ENCODE peak calls at places on chromosomes 6 and 20, in six cellular contexts. One of them, this sample, is unnamed.

GRCh38 chr6:101490857-101491256 is 97.3 kb downstream of the GRIK2 start:
- DNase-seq in mammary epithelial cell: peak; percentile 27
- DNase-seq in lower lobe of right lung: no peak
- DNase-seq in Panc1: no peak
- DNase-seq in psoas muscle: no peak
- DNase-seq in prostate gland: no peak
- DNase-seq in this sample: no peak

GRCh38 chr6:170440437-170440836 is 112.7 kb downstream of the PSMB1 start:
- DNase-seq in mammary epithelial cell: no peak
- DNase-seq in lower lobe of right lung: no peak
- DNase-seq in Panc1: no peak
- DNase-seq in psoas muscle: peak; percentile 52
- DNase-seq in prostate gland: no peak
- DNase-seq in this sample: no peak

GRCh38 chr6:165649701-165650137 is 13.3 kb downstream of the PDE10A start:
- DNase-seq in mammary epithelial cell: no peak
- DNase-seq in lower lobe of right lung: no peak
- DNase-seq in Panc1: no peak
- DNase-seq in psoas muscle: no peak
- DNase-seq in prostate gland: no peak
- DNase-seq in this sample: no peak

GRCh38 chr6:33312361-33313104 is 1.3 kb downstream of the TAPBP start:
- DNase-seq in mammary epithelial cell: peak; percentile 85
- DNase-seq in lower lobe of right lung: peak; percentile 87
- DNase-seq in Panc1: no peak
- DNase-seq in psoas muscle: peak; percentile 54
- DNase-seq in prostate gland: peak; percentile 93
- DNase-seq in this sample: no peak

GRCh38 chr20:25459916-25460590 is 52.6 kb downstream of the GINS1 start:
- DNase-seq in mammary epithelial cell: no peak
- DNase-seq in lower lobe of right lung: no peak
- DNase-seq in Panc1: no peak
- DNase-seq in psoas muscle: no peak
- DNase-seq in prostate gland: no peak
- DNase-seq in this sample: peak; percentile 63

GRCh38 chr6:165218816-165219215 is 90.6 kb downstream of the C6orf118 start:
- DNase-seq in mammary epithelial cell: peak; percentile 1
- DNase-seq in lower lobe of right lung: no peak
- DNase-seq in Panc1: no peak
- DNase-seq in psoas muscle: no peak
- DNase-seq in prostate gland: no peak
- DNase-seq in this sample: no peak

GRCh38 chr6:84618046-84618752 is 146.2 kb downstream of the TBX18 start:
- DNase-seq in mammary epithelial cell: peak; percentile 60
- DNase-seq in lower lobe of right lung: no peak
- DNase-seq in Panc1: no peak
- DNase-seq in psoas muscle: no peak
- DNase-seq in prostate gland: no peak
- DNase-seq in this sample: no peak

GRCh38 chr6:26020291-26020982 is 57.8 kb downstream of the TRIM38 start:
- DNase-seq in mammary epithelial cell: peak; percentile 79
- DNase-seq in lower lobe of right lung: peak; percentile 82
- DNase-seq in Panc1: no peak
- DNase-seq in psoas muscle: peak; percentile 86
- DNase-seq in prostate gland: peak; percentile 84
- DNase-seq in this sample: peak; percentile 85

GRCh38 chr20:24772667-24773066 is 176.4 kb upstream of the CST7 start:
- DNase-seq in mammary epithelial cell: no peak
- DNase-seq in lower lobe of right lung: no peak
- DNase-seq in Panc1: no peak
- DNase-seq in psoas muscle: no peak
- DNase-seq in prostate gland: no peak
- DNase-seq in this sample: no peak

GRCh38 chr6:25456249-25456648 is 177.1 kb downstream of the CARMIL1 start:
- DNase-seq in mammary epithelial cell: no peak
- DNase-seq in lower lobe of right lung: no peak
- DNase-seq in Panc1: no peak
- DNase-seq in psoas muscle: no peak
- DNase-seq in prostate gland: no peak
- DNase-seq in this sample: no peak

GRCh38 chr6:68087399-68088133 is 547.5 kb upstream of the ADGRB3 start:
- DNase-seq in mammary epithelial cell: no peak
- DNase-seq in lower lobe of right lung: no peak
- DNase-seq in Panc1: no peak
- DNase-seq in psoas muscle: no peak
- DNase-seq in prostate gland: no peak
- DNase-seq in this sample: no peak

GRCh38 chr20:25057234-25058050 is 497 bp downstream of the ACSS1 start:
- DNase-seq in mammary epithelial cell: peak; percentile 56
- DNase-seq in lower lobe of right lung: peak; percentile 87
- DNase-seq in Panc1: no peak
- DNase-seq in psoas muscle: peak; percentile 85
- DNase-seq in prostate gland: peak; percentile 69
- DNase-seq in this sample: peak; percentile 91

GRCh38 chr20:36217226-36217625 is 19.1 kb upstream of the AAR2 start:
- DNase-seq in mammary epithelial cell: no peak
- DNase-seq in lower lobe of right lung: no peak
- DNase-seq in Panc1: no peak
- DNase-seq in psoas muscle: no peak
- DNase-seq in prostate gland: no peak
- DNase-seq in this sample: no peak

GRCh38 chr20:47274449-47275108 is 81.9 kb downstream of the ZMYND8 start:
- DNase-seq in mammary epithelial cell: peak; percentile 94
- DNase-seq in lower lobe of right lung: no peak
- DNase-seq in Panc1: peak; percentile 73
- DNase-seq in psoas muscle: no peak
- DNase-seq in prostate gland: no peak
- DNase-seq in this sample: no peak

DNA sequence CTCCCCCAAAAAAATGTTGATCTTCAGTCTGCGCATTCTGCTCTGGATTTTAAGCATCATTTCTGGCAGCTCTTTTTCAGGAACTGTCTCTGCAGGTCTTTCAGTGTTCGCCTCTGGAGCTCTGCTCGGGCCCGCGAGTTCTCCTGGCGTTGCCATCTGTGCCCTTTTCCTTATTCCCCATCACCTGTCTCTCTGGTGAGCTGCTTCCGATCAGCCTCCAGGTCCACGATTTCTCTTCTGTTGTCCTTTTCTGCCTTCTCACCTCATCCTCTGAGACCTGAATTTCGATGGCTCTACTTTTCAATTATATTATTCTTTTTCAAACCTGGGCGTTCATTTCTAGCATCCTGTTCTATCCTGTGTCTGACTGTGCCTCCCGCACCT is 590 bp upstream of the MAP1LC3A start:
- DNase-seq in mammary epithelial cell: no peak
- DNase-seq in lower lobe of right lung: no peak
- DNase-seq in Panc1: no peak
- DNase-seq in psoas muscle: no peak
- DNase-seq in prostate gland: no peak
- DNase-seq in this sample: no peak
- H3K27me3 ChIP-seq in mammary epithelial cell: no peaks in the 10 kb centered on the region
- H3K27me3 ChIP-seq in lower lobe of right lung: no peaks in the 10 kb centered on the region
- H3K27me3 ChIP-seq in Panc1: no peaks in the 10 kb centered on the region
- H3K27me3 ChIP-seq in psoas muscle: no peaks in the 10 kb centered on the region
- H3K27me3 ChIP-seq in prostate gland: no peaks in the 10 kb centered on the region
- H3K27me3 ChIP-seq in this sample: no peaks in the 10 kb centered on the region

DNA sequence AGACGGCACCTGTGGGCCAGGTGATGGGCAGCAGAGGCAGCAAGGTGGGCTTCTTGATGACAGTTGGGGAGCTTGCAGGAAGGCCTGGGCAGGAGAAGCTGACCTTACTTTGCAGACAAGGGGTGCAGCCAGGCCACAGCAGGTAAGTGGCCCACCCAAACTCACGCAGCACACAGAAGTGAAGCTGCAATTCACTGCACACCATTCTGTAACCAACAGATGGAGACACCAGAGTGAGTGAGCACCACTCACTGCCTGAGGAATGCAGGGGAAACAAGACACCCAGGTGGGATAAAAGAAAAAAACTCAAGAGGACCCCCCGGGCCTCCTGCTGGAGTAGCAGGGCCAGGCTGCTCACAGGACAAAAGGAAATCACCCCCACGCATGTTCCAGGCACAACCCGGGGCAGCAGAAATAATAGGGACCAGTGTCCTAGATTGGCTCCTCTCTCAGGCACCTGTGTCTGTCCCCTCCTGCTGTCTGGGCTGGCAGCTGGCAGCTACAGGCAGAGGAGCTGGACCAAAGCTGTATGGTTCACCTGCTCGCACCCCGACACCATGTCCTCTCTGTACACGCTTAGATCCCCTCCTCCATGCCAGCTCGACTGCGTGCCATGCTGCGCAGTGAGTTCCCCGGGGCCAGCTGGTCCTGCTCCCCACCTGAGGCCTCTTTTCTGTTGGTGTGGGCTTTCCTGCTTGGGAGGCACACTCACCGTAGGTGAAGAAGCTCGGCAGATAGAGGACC is 4.9 kb downstream of the MTCH1 start:
- DNase-seq in mammary epithelial cell: no peak
- DNase-seq in lower lobe of right lung: no peak
- DNase-seq in Panc1: no peak
- DNase-seq in psoas muscle: no peak
- DNase-seq in prostate gland: no peak
- DNase-seq in this sample: no peak
- H3K4me1 ChIP-seq in mammary epithelial cell: peaks cover 8% of the 10 kb centered on the region
- H3K4me1 ChIP-seq in lower lobe of right lung: peaks cover 65% of the 10 kb centered on the region
- H3K4me1 ChIP-seq in Panc1: peaks cover 24% of the 10 kb centered on the region
- H3K4me1 ChIP-seq in psoas muscle: peaks cover 47% of the 10 kb centered on the region
- H3K4me1 ChIP-seq in prostate gland: peaks cover 7% of the 10 kb centered on the region
- H3K4me1 ChIP-seq in this sample: no peaks in the 10 kb centered on the region

DNA sequence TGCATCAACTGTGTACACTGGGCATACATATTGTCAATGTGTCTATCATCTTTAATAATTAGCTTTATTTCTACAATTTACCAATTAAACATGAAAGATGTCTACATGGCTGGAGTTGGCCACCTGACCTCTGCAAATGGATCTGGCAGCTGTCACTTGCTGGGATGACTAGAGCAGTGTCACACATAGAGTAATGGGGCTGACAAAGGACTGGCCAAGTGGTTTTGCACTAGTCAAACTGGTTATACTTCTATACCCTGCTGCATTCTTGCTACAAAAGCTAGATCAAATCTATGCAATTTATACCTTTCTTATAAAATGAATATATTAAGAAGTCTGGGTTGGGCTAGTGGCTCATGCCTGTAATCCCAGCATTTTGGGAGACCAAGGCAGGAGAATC is 99.3 kb downstream of the SESN1 start:
- DNase-seq in mammary epithelial cell: no peak
- DNase-seq in lower lobe of right lung: no peak
- DNase-seq in Panc1: no peak
- DNase-seq in psoas muscle: no peak
- DNase-seq in prostate gland: no peak
- DNase-seq in this sample: no peak
- H3K36me3 ChIP-seq in mammary epithelial cell: peaks cover 49% of the 10 kb centered on the region
- H3K36me3 ChIP-seq in lower lobe of right lung: peaks cover 98% of the 10 kb centered on the region
- H3K36me3 ChIP-seq in Panc1: no peaks in the 10 kb centered on the region
- H3K36me3 ChIP-seq in psoas muscle: peaks cover 4% of the 10 kb centered on the region
- H3K36me3 ChIP-seq in prostate gland: peaks cover 3% of the 10 kb centered on the region
- H3K36me3 ChIP-seq in this sample: no peaks in the 10 kb centered on the region

DNA sequence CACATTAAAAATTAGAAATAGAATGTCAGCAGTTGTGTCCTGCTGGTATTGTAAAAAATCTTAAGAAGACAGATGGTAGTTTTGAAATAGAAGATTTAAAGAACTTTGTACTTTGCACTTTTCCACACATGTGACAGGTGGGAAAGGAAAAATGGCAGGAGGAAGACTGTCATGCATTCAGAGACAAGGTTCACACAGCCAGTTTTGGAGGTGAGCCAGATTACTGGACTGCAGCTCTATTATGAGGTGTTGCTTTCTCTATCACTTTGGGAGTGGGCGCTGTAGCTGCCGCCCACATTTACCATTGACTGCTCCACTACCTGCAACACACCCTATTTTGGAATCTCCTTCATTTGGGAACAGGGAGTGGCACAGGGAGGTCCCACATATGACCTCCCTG is 12.1 kb upstream of the NDUFAF4 start:
- DNase-seq in mammary epithelial cell: no peak
- DNase-seq in lower lobe of right lung: no peak
- DNase-seq in Panc1: no peak
- DNase-seq in psoas muscle: no peak
- DNase-seq in prostate gland: no peak
- DNase-seq in this sample: no peak
- H3K27me3 ChIP-seq in mammary epithelial cell: peaks cover 2% of the 10 kb centered on the region
- H3K27me3 ChIP-seq in lower lobe of right lung: peaks cover 7% of the 10 kb centered on the region
- H3K27me3 ChIP-seq in Panc1: peaks cover 34% of the 10 kb centered on the region
- H3K27me3 ChIP-seq in psoas muscle: no peaks in the 10 kb centered on the region
- H3K27me3 ChIP-seq in prostate gland: no peaks in the 10 kb centered on the region
- H3K27me3 ChIP-seq in this sample: no peaks in the 10 kb centered on the region

GRCh38 chr20:3740600-3741301 is 8.3 kb downstream of the HSPA12B start:
- DNase-seq in mammary epithelial cell: no peak
- DNase-seq in lower lobe of right lung: no peak
- DNase-seq in Panc1: no peak
- DNase-seq in psoas muscle: no peak
- DNase-seq in prostate gland: no peak
- DNase-seq in this sample: no peak
- H3K4me1 ChIP-seq in mammary epithelial cell: peaks cover 3% of the 10 kb centered on the region
- H3K4me1 ChIP-seq in lower lobe of right lung: peaks cover 62% of the 10 kb centered on the region
- H3K4me1 ChIP-seq in Panc1: peaks cover 6% of the 10 kb centered on the region
- H3K4me1 ChIP-seq in psoas muscle: no peaks in the 10 kb centered on the region
- H3K4me1 ChIP-seq in prostate gland: peaks cover 3% of the 10 kb centered on the region
- H3K4me1 ChIP-seq in this sample: no peaks in the 10 kb centered on the region

GRCh38 chr6:322205-322930 is 30.1 kb downstream of the DUSP22 start:
- DNase-seq in mammary epithelial cell: no peak
- DNase-seq in lower lobe of right lung: no peak
- DNase-seq in Panc1: peak; percentile 10
- DNase-seq in psoas muscle: peak; percentile 26
- DNase-seq in prostate gland: no peak
- DNase-seq in this sample: peak; percentile 33
- H3K36me3 ChIP-seq in mammary epithelial cell: no peaks in the 10 kb centered on the region
- H3K36me3 ChIP-seq in lower lobe of right lung: no peaks in the 10 kb centered on the region
- H3K36me3 ChIP-seq in Panc1: no peaks in the 10 kb centered on the region
- H3K36me3 ChIP-seq in psoas muscle: no peaks in the 10 kb centered on the region
- H3K36me3 ChIP-seq in prostate gland: no peaks in the 10 kb centered on the region
- H3K36me3 ChIP-seq in this sample: no peaks in the 10 kb centered on the region

GRCh38 chr20:49431345-49431744 is 51.1 kb downstream of the KCNB1 start:
- DNase-seq in mammary epithelial cell: peak; percentile 74
- DNase-seq in lower lobe of right lung: no peak
- DNase-seq in Panc1: no peak
- DNase-seq in psoas muscle: no peak
- DNase-seq in prostate gland: no peak
- DNase-seq in this sample: no peak
- H3K27me3 ChIP-seq in mammary epithelial cell: no peaks in the 10 kb centered on the region
- H3K27me3 ChIP-seq in lower lobe of right lung: peaks cover 7% of the 10 kb centered on the region
- H3K27me3 ChIP-seq in Panc1: no peaks in the 10 kb centered on the region
- H3K27me3 ChIP-seq in psoas muscle: no peaks in the 10 kb centered on the region
- H3K27me3 ChIP-seq in prostate gland: no peaks in the 10 kb centered on the region
- H3K27me3 ChIP-seq in this sample: no peaks in the 10 kb centered on the region

This sample was measured in aorta.